ENCODE peak calls at places on chromosomes 4 and X, in five cellular contexts. K is dorsolateral prefrontal cortex, J is Right ventricle myocardium superior, A is epithelial cell of esophagus, I is nephron progenitor cell. L is an unnamed sample.
A peak's percentile ranks its signal among the peaks of the same experiment; 100 is the strongest.

GRCh38 chr4:90127706-90128345 is 632 bp downstream of the CCSER1 start:
- DNase-seq in A (peak; percentile 23), J (no peak), K (no peak), I (peak; percentile 56), L (no peak)

GRCh38 chr4:38016698-38017097 is 56.5 kb downstream of the PTTG2 start:
- DNase-seq in A (no peak), J (no peak), I (no peak), K (no peak), L (no peak)

GRCh38 chr4:78951862-78952472 is 12.7 kb upstream of the PAQR3 start:
- DNase-seq in K (no peak), A (peak; percentile 54), I (peak; percentile 36), J (no peak), L (no peak)

GRCh38 chrX:69060631-69061408 is 104.4 kb downstream of the PJA1 start:
- DNase-seq in J (no peak), K (no peak), A (peak; percentile 18), I (peak; percentile 43), L (peak; percentile 60)

GRCh38 chr4:120443111-120443510 is 376.5 kb upstream of the MAD2L1 start:
- DNase-seq in J (no peak), K (no peak), A (no peak), I (no peak), L (no peak)

GRCh38 chr4:76292730-76293129 is 13.8 kb upstream of the STBD1 start:
- DNase-seq in J (no peak), I (no peak), K (no peak), A (no peak), L (no peak)

GRCh38 chrX:71195959-71196727 is 26.9 kb upstream of the GJB1 start:
- DNase-seq in K (no peak), A (no peak), I (no peak), J (no peak), L (no peak)

GRCh38 chr4:74327751-74328150 is 19.5 kb downstream of the EPGN start:
- DNase-seq in K (no peak), J (no peak), I (no peak), A (peak; percentile 59), L (no peak)

GRCh38 chr4:157043131-157043530 is 32.8 kb upstream of the GLRB start:
- DNase-seq in I (peak; percentile 12), A (peak; percentile 41), K (no peak), J (no peak), L (no peak)

GRCh38 chrX:394830-395229 is 8.1 kb upstream of the PPP2R3B start:
- DNase-seq in I (no peak), K (no peak), A (no peak), J (no peak), L (no peak)

GRCh38 chr4:89306486-89307184 is 965 bp downstream of the GPRIN3 start:
- DNase-seq in J (no peak), A (no peak), I (no peak), K (no peak), L (no peak)

GRCh38 chr4:84503495-84504437 is 4.7 kb upstream of the NKX6-1 start:
- DNase-seq in K (no peak), I (peak; percentile 52), A (peak; percentile 75), J (no peak), L (no peak)

L was measured in heart right ventricle.